ENCODE peak calls at places on chromosome 18, in six cellular contexts. X is GM12878, J is WTC11, O is K562, F is HepG2, I is H1. U is an unnamed sample.

GRCh38 chr18:35032113-35032512 is 9.1 kb upstream of the MAPRE2 start:
- DNase-seq in I (no peak), J (no peak), F (no peak), O (no peak), X (no peak), U (no peak)

GRCh38 chr18:34224423-34225217 is at the start of gene NOL4:
- DNase-seq in X (no peak), F (peak), J (peak), I (peak), O (no peak), U (no peak)

GRCh38 chr18:49708674-49709580 is 104.4 kb downstream of the ACAA2 start:
- DNase-seq in F (no peak), X (no peak), I (no peak), O (no peak), J (no peak), U (no peak)

GRCh38 chr18:8153887-8154583 is 455.2 kb upstream of the RAB12 start:
- DNase-seq in J (no peak), I (no peak), X (no peak), O (no peak), F (no peak), U (no peak)

GRCh38 chr18:69400253-69400975 is at the start of gene DOK6:
- DNase-seq in X (no peak), I (peak), J (peak), O (no peak), F (peak), U (no peak)

GRCh38 chr18:24398515-24398914 is 891 bp upstream of the OSBPL1A start:
- DNase-seq in F (no peak), J (peak), O (no peak), X (no peak), I (no peak), U (peak)

GRCh38 chr18:24022141-24022540 is 7.6 kb downstream of the TTC39C start:
- DNase-seq in J (no peak), O (no peak), X (no peak), F (no peak), I (no peak), U (no peak)

GRCh38 chr18:47986724-47987455 is 56.4 kb upstream of the SMAD2 start:
- DNase-seq in F (no peak), O (no peak), J (no peak), I (no peak), X (no peak), U (no peak)

GRCh38 chr18:50232419-50232818 is 33.9 kb downstream of the CFAP53 start:
- DNase-seq in J (no peak), F (no peak), O (no peak), I (no peak), X (no peak), U (no peak)

GRCh38 chr18:24875286-24875685 is 414.8 kb downstream of the HRH4 start:
- DNase-seq in X (no peak), O (no peak), J (no peak), I (no peak), F (no peak), U (no peak)

GRCh38 chr18:8536226-8536625 is 73.0 kb upstream of the RAB12 start:
- DNase-seq in I (peak), X (no peak), J (no peak), F (no peak), O (no peak), U (no peak)

GRCh38 chr18:46536215-46536874 is 120.7 kb downstream of the LOXHD1 start:
- DNase-seq in O (no peak), F (no peak), I (no peak), X (no peak), J (no peak), U (peak)

GRCh38 chr18:34783485-34783884 is 73.4 kb downstream of the DTNA start:
- DNase-seq in O (no peak), J (no peak), I (no peak), F (no peak), X (no peak), U (no peak)

GRCh38 chr18:49664086-49664890 is 102.4 kb downstream of the LIPG start:
- DNase-seq in J (peak), F (no peak), X (no peak), O (peak), I (peak), U (no peak)

GRCh38 chr18:6954501-6954900 is 163.1 kb downstream of the LAMA1 start:
- DNase-seq in F (no peak), J (no peak), X (no peak), O (no peak), I (no peak), U (no peak)

GRCh38 chr18:8140841-8141501 is 468.3 kb upstream of the RAB12 start:
- DNase-seq in X (no peak), I (no peak), J (no peak), O (peak), F (no peak), U (no peak)

GRCh38 chr18:22286576-22286975 is 117.2 kb downstream of the GATA6 start:
- DNase-seq in O (no peak), X (no peak), J (no peak), F (no peak), I (no peak), U (no peak)

GRCh38 chr18:12849548-12849947 is 34.5 kb downstream of the PTPN2 start:
- DNase-seq in O (no peak), I (no peak), F (no peak), X (no peak), J (no peak), U (no peak)

GRCh38 chr18:9743200-9744016 is 35.3 kb downstream of the RAB31 start:
- DNase-seq in O (peak), F (peak), J (no peak), X (no peak), I (peak), U (peak)

GRCh38 chr18:53918091-53918490 is 306.4 kb downstream of the MBD2 start:
- DNase-seq in F (no peak), O (no peak), I (no peak), X (no peak), J (no peak), U (no peak)

GRCh38 chr18:24987271-24987932 is 364.6 kb downstream of the ZNF521 start:
- DNase-seq in X (no peak), J (peak), I (no peak), F (no peak), O (no peak), U (no peak)

GRCh38 chr18:72799106-72799505 is 68.7 kb downstream of the NETO1 start:
- DNase-seq in J (no peak), I (no peak), F (no peak), O (no peak), X (no peak), U (no peak)

GRCh38 chr18:46387426-46388131 is 269.4 kb downstream of the LOXHD1 start:
- DNase-seq in J (no peak), I (no peak), O (no peak), X (no peak), F (no peak), U (no peak)

GRCh38 chr18:32420084-32420483 is 50.6 kb downstream of the GAREM1 start:
- DNase-seq in J (no peak), X (no peak), I (no peak), F (no peak), O (no peak), U (no peak)
- TF ChIP-seq ATF3 in J (no peak), X (no peak), I (no peak), F (no peak), O (no peak), U (no peak)

GRCh38 chr18:54964741-54965140 is 5.5 kb upstream of the CCDC68 start:
- DNase-seq in X (no peak), O (no peak), J (no peak), F (no peak), I (no peak), U (no peak)
- TF ChIP-seq ATF3 in X (no peak), O (no peak), J (no peak), F (no peak), I (no peak), U (no peak)

GRCh38 chr18:62037989-62038778 is 145.4 kb upstream of the RNF152 start:
- DNase-seq in I (no peak), F (no peak), O (no peak), X (no peak), J (no peak), U (no peak)
- TF ChIP-seq ATF3 in I (no peak), F (no peak), O (no peak), X (no peak), J (no peak), U (no peak)

DNA sequence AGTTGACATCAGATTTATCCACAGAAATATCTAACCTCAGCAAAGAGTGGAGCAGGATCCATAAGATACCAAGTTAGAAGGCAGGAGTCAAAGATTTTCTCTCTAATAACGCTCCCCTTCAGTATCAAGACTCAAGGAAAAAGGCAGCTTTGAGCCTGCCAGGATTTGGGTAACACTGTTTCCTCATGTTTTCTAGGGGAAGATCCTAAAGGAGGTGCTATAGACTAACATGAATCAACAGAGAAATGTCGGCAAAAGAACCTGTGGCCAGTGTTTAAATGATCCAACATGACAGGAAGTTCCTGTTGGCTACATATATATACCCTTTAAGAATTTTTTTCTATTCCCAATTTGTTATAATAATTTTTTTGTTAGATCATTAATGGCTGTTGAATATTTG is 402.3 kb downstream of the TGIF1 start:
- DNase-seq in X (no peak), F (no peak), I (no peak), O (no peak), J (no peak), U (no peak)
- TF ChIP-seq ATF3 in X (no peak), F (no peak), I (no peak), O (no peak), J (no peak), U (no peak)

GRCh38 chr18:68402784-68403183 is 312.1 kb downstream of the TMX3 start:
- DNase-seq in I (no peak), J (no peak), O (no peak), F (no peak), X (no peak), U (no peak)

GRCh38 chr18:68399721-68400120 is 315.2 kb downstream of the TMX3 start:
- DNase-seq in F (no peak), X (no peak), J (no peak), O (no peak), I (no peak), U (no peak)

GRCh38 chr18:68394705-68395104 is 320.2 kb downstream of the TMX3 start:
- DNase-seq in J (no peak), O (no peak), I (no peak), F (no peak), X (no peak), U (no peak)

GRCh38 chr18:68400889-68401288 is 314.0 kb downstream of the TMX3 start:
- DNase-seq in I (no peak), O (no peak), X (no peak), F (no peak), J (no peak), U (no peak)

DNA sequence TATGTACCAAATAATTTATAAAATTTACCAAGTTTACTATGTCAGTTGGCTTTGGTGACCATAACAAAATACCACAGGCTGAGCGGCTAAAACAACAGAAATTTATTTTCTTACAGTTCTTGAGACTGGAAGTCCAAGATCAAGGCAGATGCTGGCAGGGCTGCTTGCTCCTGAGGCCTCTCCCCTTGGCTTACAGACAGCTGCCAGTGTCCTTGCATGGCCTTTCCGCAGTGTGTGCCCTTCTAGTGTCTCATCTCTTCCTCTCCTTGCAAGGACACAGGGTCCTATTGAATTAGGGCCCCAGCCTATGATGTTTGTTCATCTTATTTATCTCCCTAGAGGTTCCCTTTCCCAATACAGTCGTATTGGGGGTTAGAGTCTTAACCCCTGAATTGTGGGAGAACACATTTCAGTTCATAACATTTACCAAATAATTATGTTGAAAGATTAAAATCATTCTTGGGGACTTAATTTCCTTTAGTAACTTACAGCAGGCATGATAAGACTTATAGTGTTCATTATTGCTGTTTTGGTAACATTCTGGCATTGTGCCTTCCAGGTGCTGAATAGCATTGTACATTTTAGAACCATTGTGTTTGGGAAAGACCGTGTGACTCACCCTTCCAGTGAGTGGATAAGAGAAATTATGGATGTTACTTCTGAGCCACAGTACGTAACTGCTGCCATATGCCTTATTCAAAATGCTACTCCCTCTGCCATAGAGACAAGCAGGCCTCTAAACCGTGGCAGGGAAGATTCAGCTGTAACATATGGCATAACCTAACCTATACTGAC is 317.5 kb downstream of the TMX3 start:
- DNase-seq in X (no peak), O (no peak), J (no peak), F (no peak), I (no peak), U (no peak)
- TF ChIP-seq ATF3 in X (no peak), O (no peak), J (no peak), F (no peak), I (no peak), U (no peak)

GRCh38 chr18:78571063-78571785 is 408.4 kb upstream of the SALL3 start:
- DNase-seq in X (no peak), O (no peak), I (no peak), J (no peak), F (no peak), U (no peak)
- TF ChIP-seq ATF3 in X (no peak), O (no peak), I (no peak), J (no peak), F (no peak), U (no peak)

DNA sequence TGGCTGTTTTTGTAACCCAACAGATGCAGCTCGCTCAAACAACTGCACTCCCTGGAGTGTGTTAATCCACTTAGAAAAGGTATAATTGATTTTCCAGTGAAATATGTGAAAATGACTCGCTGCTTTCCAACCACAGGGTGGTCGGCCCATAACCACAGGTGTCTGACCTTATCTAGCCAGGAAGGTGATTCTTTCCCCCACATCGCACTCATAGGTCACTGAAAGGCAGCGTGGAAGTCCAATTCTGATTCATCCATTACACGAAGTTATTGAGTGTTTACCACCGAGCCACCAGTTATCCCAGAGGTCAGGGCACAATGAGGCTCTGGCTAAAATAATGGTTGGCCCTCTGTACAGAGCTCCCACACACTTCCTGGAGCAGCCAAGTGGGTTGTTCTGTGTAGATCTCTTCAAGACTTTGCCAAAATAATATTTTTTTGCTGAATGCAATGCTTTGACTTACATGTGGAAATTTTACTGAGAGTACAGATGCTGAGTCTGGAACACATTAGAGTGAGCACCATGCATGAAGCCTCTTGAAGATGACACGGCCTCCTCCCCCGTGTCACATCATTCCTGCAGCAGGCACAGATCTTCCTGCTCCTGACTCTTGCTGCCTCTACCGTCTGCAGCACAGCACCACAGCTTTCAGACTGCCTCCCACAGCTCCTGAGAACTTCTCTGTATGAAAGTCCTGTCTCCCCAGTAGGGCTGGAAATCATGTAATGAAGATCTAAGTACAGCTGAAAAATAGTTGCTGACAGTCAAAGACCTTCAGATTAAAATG is 396.1 kb downstream of the ZNF516 start:
- DNase-seq in X (no peak), J (no peak), F (no peak), I (no peak), O (no peak), U (no peak)
- TF ChIP-seq ATF3 in X (no peak), J (no peak), F (no peak), I (no peak), O (no peak), U (no peak)

U was measured in HCT116.